ENCODE peak calls at places on chromosomes 1 and 21, in seven cellular contexts. One of them, this sample, is unnamed. For H3K36me3 and H3K27me3, the result is how much of the 10 kb centered on the place peaks cover.

GRCh38 chr1:190479028-190479427 is 1.4 kb upstream of the BRINP3 start:
- DNase-seq in heart right ventricle: no peak
- DNase-seq in osteoblast: peak
- DNase-seq in small intestine: peak
- DNase-seq in mesendoderm: peak
- DNase-seq in psoas muscle: no peak
- DNase-seq in fibroblast of lung: peak
- DNase-seq in this sample: no peak

GRCh38 chr1:230877924-230878583 is 9.7 kb upstream of the C1orf198 start:
- DNase-seq in heart right ventricle: no peak
- DNase-seq in osteoblast: no peak
- DNase-seq in small intestine: no peak
- DNase-seq in mesendoderm: no peak
- DNase-seq in psoas muscle: no peak
- DNase-seq in fibroblast of lung: no peak
- DNase-seq in this sample: no peak

GRCh38 chr21:33801424-33802405 is 113.9 kb downstream of the ATP5PO start:
- DNase-seq in heart right ventricle: no peak
- DNase-seq in osteoblast: peak
- DNase-seq in small intestine: peak
- DNase-seq in mesendoderm: peak
- DNase-seq in psoas muscle: peak
- DNase-seq in fibroblast of lung: peak
- DNase-seq in this sample: peak

GRCh38 chr1:39394598-39394997 is 96.8 kb upstream of the BMP8A start:
- DNase-seq in heart right ventricle: no peak
- DNase-seq in osteoblast: no peak
- DNase-seq in small intestine: peak
- DNase-seq in mesendoderm: peak
- DNase-seq in psoas muscle: no peak
- DNase-seq in fibroblast of lung: no peak
- DNase-seq in this sample: no peak

GRCh38 chr1:242055921-242056320 is 57.0 kb upstream of the MAP1LC3C start:
- DNase-seq in heart right ventricle: no peak
- DNase-seq in osteoblast: no peak
- DNase-seq in small intestine: no peak
- DNase-seq in mesendoderm: no peak
- DNase-seq in psoas muscle: no peak
- DNase-seq in fibroblast of lung: no peak
- DNase-seq in this sample: no peak

GRCh38 chr21:31354604-31355443 is 10.8 kb upstream of the TIAM1 start:
- DNase-seq in heart right ventricle: no peak
- DNase-seq in osteoblast: peak
- DNase-seq in small intestine: peak
- DNase-seq in mesendoderm: no peak
- DNase-seq in psoas muscle: no peak
- DNase-seq in fibroblast of lung: peak
- DNase-seq in this sample: no peak

GRCh38 chr1:200530551-200531261 is 89.8 kb downstream of the KIF14 start:
- DNase-seq in heart right ventricle: no peak
- DNase-seq in osteoblast: peak
- DNase-seq in small intestine: no peak
- DNase-seq in mesendoderm: no peak
- DNase-seq in psoas muscle: no peak
- DNase-seq in fibroblast of lung: no peak
- DNase-seq in this sample: no peak

GRCh38 chr1:100358210-100358609 is 5.9 kb downstream of the CDC14A start:
- DNase-seq in heart right ventricle: no peak
- DNase-seq in osteoblast: no peak
- DNase-seq in small intestine: no peak
- DNase-seq in mesendoderm: peak
- DNase-seq in psoas muscle: no peak
- DNase-seq in fibroblast of lung: peak
- DNase-seq in this sample: peak

GRCh38 chr1:103788377-103788776 is 38.7 kb downstream of the AMY1C start:
- DNase-seq in heart right ventricle: no peak
- DNase-seq in osteoblast: no peak
- DNase-seq in small intestine: no peak
- DNase-seq in mesendoderm: peak
- DNase-seq in psoas muscle: no peak
- DNase-seq in fibroblast of lung: peak
- DNase-seq in this sample: no peak

GRCh38 chr1:182051938-182052337 is 9.6 kb downstream of the ZNF648 start:
- DNase-seq in heart right ventricle: no peak
- DNase-seq in osteoblast: no peak
- DNase-seq in small intestine: no peak
- DNase-seq in mesendoderm: no peak
- DNase-seq in psoas muscle: no peak
- DNase-seq in fibroblast of lung: no peak
- DNase-seq in this sample: no peak

GRCh38 chr1:234756066-234756783 is 146.2 kb upstream of the IRF2BP2 start:
- DNase-seq in heart right ventricle: no peak
- DNase-seq in osteoblast: no peak
- DNase-seq in small intestine: no peak
- DNase-seq in mesendoderm: no peak
- DNase-seq in psoas muscle: no peak
- DNase-seq in fibroblast of lung: no peak
- DNase-seq in this sample: no peak

GRCh38 chr1:31811605-31812004 is 4.2 kb downstream of the SPOCD1 start:
- DNase-seq in heart right ventricle: no peak
- DNase-seq in osteoblast: peak
- DNase-seq in small intestine: no peak
- DNase-seq in mesendoderm: peak
- DNase-seq in psoas muscle: no peak
- DNase-seq in fibroblast of lung: peak
- DNase-seq in this sample: peak

GRCh38 chr1:19398309-19398760 is 86.2 kb downstream of the SLC66A1 start:
- DNase-seq in heart right ventricle: no peak
- DNase-seq in osteoblast: peak
- DNase-seq in small intestine: no peak
- DNase-seq in mesendoderm: peak
- DNase-seq in psoas muscle: no peak
- DNase-seq in fibroblast of lung: peak
- DNase-seq in this sample: no peak

GRCh38 chr1:215911406-215911968 is 344.4 kb downstream of the KCTD3 start:
- DNase-seq in heart right ventricle: no peak
- DNase-seq in osteoblast: no peak
- DNase-seq in small intestine: no peak
- DNase-seq in mesendoderm: peak
- DNase-seq in psoas muscle: no peak
- DNase-seq in fibroblast of lung: peak
- DNase-seq in this sample: no peak

GRCh38 chr1:115289940-115290339 is 48.1 kb downstream of the NGF start:
- DNase-seq in heart right ventricle: no peak
- DNase-seq in osteoblast: no peak
- DNase-seq in small intestine: no peak
- DNase-seq in mesendoderm: peak
- DNase-seq in psoas muscle: no peak
- DNase-seq in fibroblast of lung: no peak
- DNase-seq in this sample: no peak

GRCh38 chr1:89176971-89177370 is 1.2 kb upstream of the GBP7 start:
- DNase-seq in heart right ventricle: no peak
- DNase-seq in osteoblast: no peak
- DNase-seq in small intestine: no peak
- DNase-seq in mesendoderm: no peak
- DNase-seq in psoas muscle: no peak
- DNase-seq in fibroblast of lung: no peak
- DNase-seq in this sample: no peak

GRCh38 chr1:224399887-224400286 is 34.7 kb downstream of the WDR26 start:
- DNase-seq in heart right ventricle: no peak
- DNase-seq in osteoblast: no peak
- DNase-seq in small intestine: no peak
- DNase-seq in mesendoderm: no peak
- DNase-seq in psoas muscle: no peak
- DNase-seq in fibroblast of lung: no peak
- DNase-seq in this sample: no peak

GRCh38 chr1:40140211-40140709 is 20.9 kb upstream of the RLF start:
- DNase-seq in heart right ventricle: no peak
- DNase-seq in osteoblast: peak
- DNase-seq in small intestine: no peak
- DNase-seq in mesendoderm: peak
- DNase-seq in psoas muscle: no peak
- DNase-seq in fibroblast of lung: no peak
- DNase-seq in this sample: no peak

GRCh38 chr1:240031414-240031813 is 60.3 kb upstream of the FMN2 start:
- DNase-seq in heart right ventricle: no peak
- DNase-seq in osteoblast: peak
- DNase-seq in small intestine: peak
- DNase-seq in mesendoderm: no peak
- DNase-seq in psoas muscle: no peak
- DNase-seq in fibroblast of lung: peak
- DNase-seq in this sample: no peak

GRCh38 chr1:183277821-183278735 is 92.0 kb downstream of the LAMC2 start:
- DNase-seq in heart right ventricle: no peak
- DNase-seq in osteoblast: peak
- DNase-seq in small intestine: no peak
- DNase-seq in mesendoderm: peak
- DNase-seq in psoas muscle: no peak
- DNase-seq in fibroblast of lung: peak
- DNase-seq in this sample: no peak

GRCh38 chr21:41542727-41543126 is 34.8 kb upstream of the TMPRSS2 start:
- DNase-seq in heart right ventricle: no peak
- DNase-seq in osteoblast: no peak
- DNase-seq in small intestine: no peak
- DNase-seq in mesendoderm: no peak
- DNase-seq in psoas muscle: no peak
- DNase-seq in fibroblast of lung: no peak
- DNase-seq in this sample: no peak

GRCh38 chr21:42460391-42461184 is 35.4 kb downstream of the RSPH1 start:
- DNase-seq in heart right ventricle: no peak
- DNase-seq in osteoblast: no peak
- DNase-seq in small intestine: peak
- DNase-seq in mesendoderm: peak
- DNase-seq in psoas muscle: peak
- DNase-seq in fibroblast of lung: no peak
- DNase-seq in this sample: no peak

GRCh38 chr1:162276493-162276892 is 100.2 kb downstream of the SPATA46 start:
- DNase-seq in heart right ventricle: no peak
- DNase-seq in osteoblast: peak
- DNase-seq in small intestine: peak
- DNase-seq in mesendoderm: no peak
- DNase-seq in psoas muscle: no peak
- DNase-seq in fibroblast of lung: peak
- DNase-seq in this sample: no peak

GRCh38 chr1:2098839-2099785 is 48.9 kb downstream of the PRKCZ start:
- DNase-seq in heart right ventricle: no peak
- DNase-seq in osteoblast: no peak
- DNase-seq in small intestine: no peak
- DNase-seq in mesendoderm: no peak
- DNase-seq in psoas muscle: no peak
- DNase-seq in fibroblast of lung: no peak
- DNase-seq in this sample: no peak

GRCh38 chr1:213552045-213552444 is 435.7 kb upstream of the PROX1 start:
- DNase-seq in heart right ventricle: no peak
- DNase-seq in osteoblast: no peak
- DNase-seq in small intestine: no peak
- DNase-seq in mesendoderm: no peak
- DNase-seq in psoas muscle: no peak
- DNase-seq in fibroblast of lung: no peak
- DNase-seq in this sample: no peak

GRCh38 chr21:25002676-25003075 is 604.6 kb downstream of the MRPL39 start:
- DNase-seq in heart right ventricle: no peak
- DNase-seq in osteoblast: no peak
- DNase-seq in small intestine: no peak
- DNase-seq in mesendoderm: no peak
- DNase-seq in psoas muscle: no peak
- DNase-seq in fibroblast of lung: no peak
- DNase-seq in this sample: no peak

GRCh38 chr21:25005388-25005787 is 601.9 kb downstream of the MRPL39 start:
- DNase-seq in heart right ventricle: no peak
- DNase-seq in osteoblast: no peak
- DNase-seq in small intestine: no peak
- DNase-seq in mesendoderm: no peak
- DNase-seq in psoas muscle: no peak
- DNase-seq in fibroblast of lung: peak
- DNase-seq in this sample: no peak
- H3K4me3 ChIP-seq in heart right ventricle: no peak
- H3K4me3 ChIP-seq in osteoblast: no peak
- H3K4me3 ChIP-seq in small intestine: no peak
- H3K4me3 ChIP-seq in mesendoderm: no peak
- H3K4me3 ChIP-seq in psoas muscle: no peak
- H3K4me3 ChIP-seq in fibroblast of lung: no peak
- H3K4me3 ChIP-seq in this sample: no peak

GRCh38 chr1:63547621-63548294 is 24.4 kb downstream of the EFCAB7 start:
- DNase-seq in heart right ventricle: no peak
- DNase-seq in osteoblast: peak
- DNase-seq in small intestine: no peak
- DNase-seq in mesendoderm: no peak
- DNase-seq in psoas muscle: no peak
- DNase-seq in fibroblast of lung: peak
- DNase-seq in this sample: no peak

GRCh38 chr1:63548303-63548702 is 25.0 kb downstream of the EFCAB7 start:
- DNase-seq in heart right ventricle: no peak
- DNase-seq in osteoblast: no peak
- DNase-seq in small intestine: no peak
- DNase-seq in mesendoderm: no peak
- DNase-seq in psoas muscle: no peak
- DNase-seq in fibroblast of lung: no peak
- DNase-seq in this sample: no peak

GRCh38 chr1:63545780-63546179 is 22.5 kb downstream of the EFCAB7 start:
- DNase-seq in heart right ventricle: no peak
- DNase-seq in osteoblast: peak
- DNase-seq in small intestine: no peak
- DNase-seq in mesendoderm: no peak
- DNase-seq in psoas muscle: no peak
- DNase-seq in fibroblast of lung: peak
- DNase-seq in this sample: no peak
- H3K36me3 ChIP-seq in heart right ventricle: under half
- H3K36me3 ChIP-seq in osteoblast: under half
- H3K36me3 ChIP-seq in small intestine: under half
- H3K36me3 ChIP-seq in mesendoderm: under half
- H3K36me3 ChIP-seq in psoas muscle: under half
- H3K36me3 ChIP-seq in fibroblast of lung: under half
- H3K36me3 ChIP-seq in this sample: under half

GRCh38 chr1:22952694-22953391 is 19.8 kb downstream of the LACTBL1 start:
- DNase-seq in heart right ventricle: no peak
- DNase-seq in osteoblast: no peak
- DNase-seq in small intestine: no peak
- DNase-seq in mesendoderm: no peak
- DNase-seq in psoas muscle: no peak
- DNase-seq in fibroblast of lung: no peak
- DNase-seq in this sample: peak
- H3K27me3 ChIP-seq in heart right ventricle: under half
- H3K27me3 ChIP-seq in osteoblast: half or more
- H3K27me3 ChIP-seq in small intestine: under half
- H3K27me3 ChIP-seq in mesendoderm: under half
- H3K27me3 ChIP-seq in psoas muscle: under half
- H3K27me3 ChIP-seq in fibroblast of lung: under half
- H3K27me3 ChIP-seq in this sample: under half

GRCh38 chr1:156619582-156619955 is 354 bp downstream of the HAPLN2 start:
- DNase-seq in heart right ventricle: no peak
- DNase-seq in osteoblast: no peak
- DNase-seq in small intestine: no peak
- DNase-seq in mesendoderm: no peak
- DNase-seq in psoas muscle: no peak
- DNase-seq in fibroblast of lung: no peak
- DNase-seq in this sample: no peak
- H3K4me3 ChIP-seq in heart right ventricle: no peak
- H3K4me3 ChIP-seq in osteoblast: no peak
- H3K4me3 ChIP-seq in small intestine: no peak
- H3K4me3 ChIP-seq in mesendoderm: no peak
- H3K4me3 ChIP-seq in psoas muscle: no peak
- H3K4me3 ChIP-seq in fibroblast of lung: no peak
- H3K4me3 ChIP-seq in this sample: no peak

GRCh38 chr1:16143005-16143565 is 12.8 kb downstream of the EPHA2 start:
- DNase-seq in heart right ventricle: no peak
- DNase-seq in osteoblast: no peak
- DNase-seq in small intestine: no peak
- DNase-seq in mesendoderm: no peak
- DNase-seq in psoas muscle: no peak
- DNase-seq in fibroblast of lung: no peak
- DNase-seq in this sample: no peak
- H3K36me3 ChIP-seq in heart right ventricle: under half
- H3K36me3 ChIP-seq in osteoblast: half or more
- H3K36me3 ChIP-seq in small intestine: under half
- H3K36me3 ChIP-seq in mesendoderm: under half
- H3K36me3 ChIP-seq in psoas muscle: under half
- H3K36me3 ChIP-seq in fibroblast of lung: under half
- H3K36me3 ChIP-seq in this sample: under half